ENCODE peak calls at places on chromosomes 4 and X, in ten cellular contexts. H is H1, K is stomach, F is breast epithelium, Z is Panc1, D is suprapubic skin, N is transverse colon, O is upper lobe of left lung, R is sigmoid colon, Q is HepG2. M is an unnamed sample.

GRCh38 chr4:46931981-46932380 is 22.9 kb upstream of the COX7B2 start:
- DNase-seq in Q (peak), O (peak), D (no peak), H (no peak), Z (no peak), K (no peak), N (peak), F (no peak), R (no peak), M (no peak)

GRCh38 chr4:13642163-13642562 is 14.6 kb upstream of the BOD1L1 start:
- DNase-seq in Q (no peak), R (no peak), H (no peak), D (no peak), Z (no peak), O (no peak), N (no peak), K (no peak), F (no peak), M (no peak)

GRCh38 chr4:159937595-159937994 is 834.7 kb downstream of the RAPGEF2 start:
- DNase-seq in R (no peak), Z (no peak), D (no peak), K (no peak), H (no peak), O (no peak), Q (no peak), N (no peak), F (no peak), M (no peak)

GRCh38 chr4:1712216-1713002 is at the start of gene SLBP:
- DNase-seq in H (peak), Z (no peak), R (peak), O (peak), Q (peak), D (peak), F (peak), K (peak), N (peak), M (peak)

GRCh38 chr4:113958766-113959540 is 20.5 kb downstream of the ARSJ start:
- DNase-seq in N (no peak), F (no peak), K (no peak), Z (peak), H (no peak), Q (peak), R (no peak), D (no peak), O (no peak), M (no peak)

GRCh38 chr4:41896648-41897047 is 38.6 kb upstream of the TMEM33 start:
- DNase-seq in Q (no peak), R (no peak), D (no peak), O (no peak), F (no peak), N (no peak), Z (no peak), K (no peak), H (no peak), M (no peak)

GRCh38 chr4:184506527-184507121 is 32.3 kb upstream of the IRF2 start:
- DNase-seq in Z (no peak), K (no peak), D (no peak), Q (peak), N (peak), R (no peak), F (no peak), O (peak), H (no peak), M (peak)

GRCh38 chr4:102604222-102604940 is 103.2 kb downstream of the NFKB1 start:
- DNase-seq in O (no peak), H (no peak), Q (no peak), Z (no peak), N (no peak), R (no peak), D (no peak), F (no peak), K (no peak), M (no peak)

GRCh38 chr4:23455482-23455881 is 434.4 kb downstream of the PPARGC1A start:
- DNase-seq in F (no peak), O (no peak), R (no peak), N (no peak), H (peak), K (no peak), Z (no peak), Q (peak), D (no peak), M (no peak)

GRCh38 chr4:108001540-108001939 is 11.9 kb downstream of the HADH start:
- DNase-seq in D (no peak), R (no peak), H (no peak), K (no peak), O (no peak), N (no peak), Z (no peak), F (no peak), Q (no peak), M (no peak)

GRCh38 chr4:23966720-23967119 is 76.9 kb upstream of the PPARGC1A start:
- DNase-seq in Q (peak), H (no peak), F (no peak), N (no peak), K (no peak), D (no peak), Z (no peak), R (no peak), O (no peak), M (no peak)

GRCh38 chr4:3470244-3471097 is 7.4 kb downstream of the DOK7 start:
- DNase-seq in H (no peak), Z (no peak), R (no peak), O (no peak), F (no peak), N (peak), D (no peak), K (peak), Q (no peak), M (peak)

GRCh38 chrX:116111497-116111896 is 59.0 kb upstream of the AGTR2 start:
- DNase-seq in R (no peak), O (no peak), H (no peak), Z (no peak), F (no peak), Q (no peak), N (no peak), K (no peak), D (no peak), M (no peak)

GRCh38 chrX:19698125-19698524 is 182.8 kb upstream of the MAP3K15 start:
- DNase-seq in R (no peak), K (no peak), O (peak), H (no peak), Q (no peak), F (peak), Z (no peak), N (no peak), D (no peak), M (no peak)

GRCh38 chr4:88619973-88620372 is 27.7 kb downstream of the HERC3 start:
- DNase-seq in F (no peak), D (no peak), R (no peak), H (no peak), K (no peak), O (no peak), N (no peak), Z (no peak), Q (no peak), M (no peak)

GRCh38 chr4:180947421-180947820 is 1295.8 kb upstream of the TENM3 start:
- DNase-seq in F (no peak), Q (no peak), Z (no peak), D (no peak), R (no peak), N (no peak), H (no peak), K (no peak), O (no peak), M (no peak)

GRCh38 chr4:172986114-172986513 is 182.5 kb upstream of the GALNT7 start:
- DNase-seq in F (no peak), R (no peak), O (no peak), D (no peak), K (no peak), H (no peak), Z (no peak), N (no peak), Q (no peak), M (no peak)

GRCh38 chr4:158090323-158090722 is 82.5 kb downstream of the GASK1B start:
- DNase-seq in Q (no peak), O (no peak), Z (no peak), D (no peak), H (no peak), K (peak), N (no peak), F (no peak), R (no peak), M (no peak)

GRCh38 chr4:89158884-89159503 is 47.7 kb downstream of the TIGD2 start:
- DNase-seq in D (no peak), R (no peak), F (no peak), O (no peak), Q (peak), K (no peak), Z (no peak), N (no peak), H (no peak), M (no peak)

GRCh38 chr4:71377561-71377960 is 38.7 kb downstream of the SLC4A4 start:
- DNase-seq in Q (no peak), Z (no peak), N (no peak), F (no peak), R (no peak), D (no peak), K (no peak), O (no peak), H (no peak), M (no peak)

GRCh38 chr4:1033840-1034551 is 22.6 kb downstream of the FGFRL1 start:
- DNase-seq in K (peak), O (no peak), Q (no peak), H (no peak), N (no peak), F (no peak), D (no peak), R (no peak), Z (no peak), M (no peak)

GRCh38 chr4:83320548-83320947 is 14.1 kb downstream of the HPSE start:
- DNase-seq in Q (no peak), F (peak), Z (no peak), O (peak), N (peak), K (peak), H (no peak), R (peak), D (no peak), M (peak)

GRCh38 chrX:1491851-1492349 is 39.2 kb upstream of the ASMTL start:
- DNase-seq in Q (peak), Z (no peak), N (no peak), F (no peak), O (no peak), D (no peak), K (no peak), H (peak), R (peak), M (peak)

GRCh38 chr4:82865592-82865991 is 25.4 kb downstream of the SEC31A start:
- DNase-seq in K (no peak), H (no peak), F (no peak), D (no peak), O (peak), Z (no peak), R (no peak), N (no peak), Q (peak), M (no peak)

GRCh38 chr4:151629097-151629783 is 131.6 kb downstream of the GATB start:
- DNase-seq in N (no peak), Z (no peak), Q (no peak), R (no peak), K (no peak), D (no peak), O (no peak), F (no peak), H (no peak), M (no peak)

GRCh38 chr4:168633071-168633470 is 136.2 kb downstream of the PALLD start:
- DNase-seq in O (no peak), H (no peak), Z (no peak), Q (no peak), N (no peak), R (no peak), F (no peak), K (no peak), D (no peak), M (no peak)

GRCh38 chr4:20829958-20830357 is 129.7 kb downstream of the PACRGL start:
- DNase-seq in F (no peak), O (no peak), Z (no peak), K (no peak), R (no peak), Q (no peak), D (no peak), N (no peak), H (no peak), M (no peak)

GRCh38 chr4:87213425-87213824 is 7.0 kb downstream of the KLHL8 start:
- DNase-seq in D (no peak), K (no peak), O (no peak), N (no peak), R (no peak), H (no peak), F (no peak), Z (no peak), Q (no peak), M (no peak)

GRCh38 chr4:105657117-105657765 is 51.2 kb downstream of the INTS12 start:
- DNase-seq in R (no peak), F (no peak), Z (no peak), O (no peak), H (no peak), Q (no peak), K (no peak), N (no peak), D (no peak), M (no peak)

GRCh38 chrX:68652327-68652930 is 5.0 kb downstream of the STARD8 start:
- DNase-seq in Q (no peak), H (no peak), Z (no peak), N (no peak), O (no peak), D (no peak), R (no peak), K (no peak), F (no peak), M (no peak)

GRCh38 chrX:68646421-68646820 is 1.0 kb upstream of the STARD8 start:
- DNase-seq in H (no peak), F (no peak), N (no peak), Q (no peak), D (no peak), K (no peak), O (no peak), R (no peak), Z (no peak), M (no peak)

GRCh38 chrX:68647156-68647957 is at the start of gene STARD8:
- DNase-seq in N (no peak), H (peak), K (peak), R (no peak), O (peak), D (no peak), Q (peak), Z (no peak), F (no peak), M (no peak)

GRCh38 chrX:68650491-68650890 is 3.0 kb downstream of the STARD8 start:
- DNase-seq in N (no peak), R (no peak), O (no peak), Z (no peak), H (no peak), F (no peak), K (no peak), Q (no peak), D (no peak), M (no peak)

DNA sequence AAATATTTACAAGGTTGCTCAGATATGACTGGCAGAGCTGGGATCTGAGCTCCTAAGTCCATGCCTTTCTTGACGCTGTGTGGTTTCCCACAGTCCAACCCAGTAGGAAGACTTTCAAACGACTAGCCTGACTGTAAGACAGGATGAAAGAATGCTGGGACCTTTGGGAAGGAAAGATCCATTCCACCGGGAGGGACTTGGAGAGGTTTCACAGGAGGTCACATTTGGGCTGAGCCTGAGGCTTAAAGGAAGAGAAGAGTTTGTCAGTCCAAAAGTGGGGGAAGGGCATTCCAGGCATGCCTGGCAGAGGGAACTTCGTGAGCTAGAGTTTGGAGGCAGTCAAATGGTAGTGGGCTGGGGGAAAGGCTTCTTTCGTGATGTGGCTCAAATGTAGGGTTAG is 1.5 kb downstream of the STARD8 start:
- DNase-seq in O (no peak), K (no peak), Q (no peak), D (no peak), H (no peak), R (no peak), N (no peak), Z (no peak), F (no peak), M (no peak)
- H3K27ac ChIP-seq in O (no peak), K (no peak), Q (no peak), D (no peak), H (no peak), R (no peak), N (no peak), Z (peak), F (peak), M (no peak)

GRCh38 chr4:80202784-80203553 is 5.7 kb downstream of the PRDM8 start:
- DNase-seq in Z (no peak), O (no peak), H (peak), Q (no peak), K (no peak), R (peak), D (no peak), N (peak), F (no peak), M (peak)
- TF ChIP-seq POLR2AphosphoS5 in Z (no peak), O (no peak), H (no peak), Q (no peak), K (no peak), R (no peak), D (no peak), N (no peak), F (no peak), M (peak)

GRCh38 chrX:153179131-153179530 is at the start of gene MAGEA1:
- DNase-seq in K (no peak), F (no peak), O (no peak), R (no peak), N (no peak), H (no peak), D (no peak), Q (no peak), Z (no peak), M (no peak)
- H3K4me3 ChIP-seq in K (no peak), F (no peak), O (no peak), R (no peak), N (no peak), H (no peak), D (no peak), Q (no peak), Z (no peak), M (no peak)

GRCh38 chrX:106780664-106781377 is 21.7 kb upstream of the TBC1D8B start:
- DNase-seq in Q (peak), D (no peak), K (no peak), N (no peak), Z (no peak), F (no peak), R (no peak), H (no peak), O (no peak), M (no peak)
- H3K27ac ChIP-seq in Q (peak), D (no peak), K (no peak), N (no peak), Z (no peak), F (no peak), R (no peak), H (no peak), O (no peak), M (no peak)